ENCODE peak calls at places on chromosomes 2 and 18, in five cellular contexts. X, N, Y, R and U are unnamed samples.

GRCh38 chr18:35324926-35325655 is 19.1 kb downstream of the ZNF24 start:
- DNase-seq in Y (no peak), X (no peak), N (peak), R (no peak), U (peak)

GRCh38 chr2:235698028-235698427 is 204.2 kb downstream of the AGAP1 start:
- DNase-seq in Y (no peak), R (no peak), X (no peak), N (no peak), U (peak)

GRCh38 chr2:119218478-119219064 is 5.1 kb upstream of the STEAP3 start:
- DNase-seq in X (peak), R (no peak), Y (peak), N (peak), U (peak)

GRCh38 chr2:217954971-217955740 is 47.6 kb downstream of the TNS1 start:
- DNase-seq in X (no peak), Y (no peak), N (no peak), R (no peak), U (no peak)

GRCh38 chr2:200324362-200324761 is 17.9 kb downstream of the SPATS2L start:
- DNase-seq in R (no peak), N (no peak), Y (no peak), X (no peak), U (no peak)

GRCh38 chr2:56333812-56334485 is 150.2 kb downstream of the CCDC85A start:
- DNase-seq in R (no peak), X (no peak), N (no peak), Y (no peak), U (no peak)

GRCh38 chr2:78465707-78466106 is 559.8 kb upstream of the REG3G start:
- DNase-seq in N (no peak), R (no peak), X (no peak), Y (no peak), U (no peak)

GRCh38 chr2:16546128-16546754 is 119.4 kb downstream of the CYRIA start:
- DNase-seq in Y (no peak), N (peak), X (peak), R (no peak), U (peak)

GRCh38 chr2:150690261-150690660 is 202.8 kb upstream of the RND3 start:
- DNase-seq in X (no peak), N (no peak), Y (no peak), R (no peak), U (no peak)

GRCh38 chr2:63698825-63699548 is 110.2 kb downstream of the MDH1 start:
- DNase-seq in N (peak), X (peak), Y (peak), R (no peak), U (peak)

GRCh38 chr2:217934321-217935131 is 68.3 kb downstream of the TNS1 start:
- DNase-seq in R (no peak), N (peak), X (no peak), Y (no peak), U (peak)

GRCh38 chr2:235129856-235130255 is 178.0 kb downstream of the SH3BP4 start:
- DNase-seq in R (no peak), N (peak), X (no peak), Y (no peak), U (peak)

GRCh38 chr18:41703744-41704530 is 251.1 kb upstream of the PIK3C3 start:
- DNase-seq in X (no peak), Y (no peak), R (no peak), N (peak), U (peak)

GRCh38 chr2:163248321-163249090 is 409.9 kb upstream of the KCNH7 start:
- DNase-seq in N (no peak), R (no peak), X (no peak), Y (no peak), U (no peak)

GRCh38 chr2:230865766-230866703 is 1.3 kb downstream of the ITM2C start:
- DNase-seq in Y (no peak), N (peak), R (no peak), X (peak), U (no peak)

GRCh38 chr2:128646091-128646490 is 327.4 kb upstream of the HS6ST1 start:
- DNase-seq in N (no peak), Y (no peak), X (peak), R (no peak), U (no peak)

GRCh38 chr2:237731663-237732062 is 66.9 kb upstream of the RBM44 start:
- DNase-seq in X (no peak), N (peak), R (no peak), Y (peak), U (peak)

GRCh38 chr2:232276084-232276738 is 102.3 kb upstream of the ALPP start:
- DNase-seq in Y (no peak), R (no peak), X (no peak), N (no peak), U (no peak)

GRCh38 chr2:166350525-166350924 is 25.2 kb downstream of the SCN9A start:
- DNase-seq in X (no peak), Y (no peak), R (no peak), N (no peak), U (no peak)

GRCh38 chr2:202883987-202884675 is 12.6 kb upstream of the ICA1L start:
- DNase-seq in Y (no peak), X (no peak), N (peak), R (no peak), U (peak)

DNA sequence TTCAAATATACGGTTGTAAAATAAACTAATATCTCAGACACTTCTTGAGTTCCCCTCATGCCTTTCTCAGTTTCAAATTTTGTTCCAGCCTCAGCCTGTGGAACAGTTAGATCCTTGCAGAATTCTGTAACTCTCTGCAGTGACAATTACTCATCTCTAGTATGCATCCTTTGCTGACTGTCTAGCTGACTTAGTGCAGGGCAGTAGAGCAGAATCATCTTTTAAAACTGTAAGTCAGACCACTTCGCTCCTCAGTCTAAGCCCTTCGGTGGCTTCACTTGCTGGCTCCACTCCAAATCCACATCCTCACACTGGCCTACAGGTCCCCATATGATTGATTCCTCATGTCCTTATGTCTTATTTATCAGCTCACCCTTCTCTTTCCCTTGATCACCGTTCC is 164.1 kb upstream of the ZSWIM2 start:
- DNase-seq in N (no peak), R (no peak), Y (no peak), X (no peak), U (no peak)
- H2AFZ ChIP-seq in N (no peak), R (no peak), Y (no peak), X (no peak), U (no peak)

GRCh38 chr2:12533337-12533736 is 183.4 kb upstream of the TRIB2 start:
- DNase-seq in N (peak), Y (no peak), X (no peak), R (no peak), U (no peak)

GRCh38 chr2:12538300-12538699 is 178.4 kb upstream of the TRIB2 start:
- DNase-seq in Y (no peak), X (no peak), R (no peak), N (no peak), U (no peak)

GRCh38 chr2:12539306-12539705 is 177.4 kb upstream of the TRIB2 start:
- DNase-seq in Y (no peak), X (no peak), N (no peak), R (no peak), U (no peak)

GRCh38 chr2:12536926-12537325 is 179.8 kb upstream of the TRIB2 start:
- DNase-seq in R (no peak), X (no peak), Y (no peak), N (no peak), U (no peak)

GRCh38 chr2:12534646-12535263 is 182.0 kb upstream of the TRIB2 start:
- DNase-seq in Y (peak), X (no peak), R (no peak), N (peak), U (peak)
- H2AFZ ChIP-seq in Y (no peak), X (no peak), R (no peak), N (peak), U (peak)

DNA sequence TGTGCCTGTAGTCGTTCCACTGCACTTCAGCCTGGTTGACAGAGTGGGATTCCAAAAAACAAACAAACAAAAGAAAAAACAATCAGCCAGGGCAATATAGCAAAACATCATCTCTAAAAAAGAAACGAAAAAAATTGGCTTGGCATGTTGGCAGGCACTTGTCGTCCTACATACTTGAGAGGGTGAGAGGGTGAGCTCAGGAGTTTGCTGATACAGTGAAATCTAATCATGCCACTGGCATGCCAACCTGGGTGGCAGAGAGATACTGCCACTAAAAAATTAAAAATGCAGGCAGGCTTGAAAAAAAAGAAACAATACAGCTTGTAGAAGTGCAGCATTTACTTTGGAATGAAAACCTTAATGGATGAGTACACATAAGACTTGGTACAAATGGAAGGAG is 282.9 kb upstream of the RGPD4 start:
- DNase-seq in X (no peak), R (no peak), N (no peak), Y (no peak), U (no peak)
- H2AFZ ChIP-seq in X (no peak), R (no peak), N (no peak), Y (no peak), U (no peak)

GRCh38 chr2:113602869-113603466 is 24.1 kb upstream of the RABL2A start:
- DNase-seq in Y (no peak), X (no peak), N (no peak), R (no peak), U (no peak)
- H2AFZ ChIP-seq in Y (no peak), X (no peak), N (no peak), R (peak), U (peak)

GRCh38 chr2:29322011-29322410 is 206.8 kb downstream of the CLIP4 start:
- DNase-seq in Y (no peak), X (no peak), N (peak), R (no peak), U (no peak)
- H2AFZ ChIP-seq in Y (no peak), X (no peak), N (no peak), R (no peak), U (no peak)

DNA sequence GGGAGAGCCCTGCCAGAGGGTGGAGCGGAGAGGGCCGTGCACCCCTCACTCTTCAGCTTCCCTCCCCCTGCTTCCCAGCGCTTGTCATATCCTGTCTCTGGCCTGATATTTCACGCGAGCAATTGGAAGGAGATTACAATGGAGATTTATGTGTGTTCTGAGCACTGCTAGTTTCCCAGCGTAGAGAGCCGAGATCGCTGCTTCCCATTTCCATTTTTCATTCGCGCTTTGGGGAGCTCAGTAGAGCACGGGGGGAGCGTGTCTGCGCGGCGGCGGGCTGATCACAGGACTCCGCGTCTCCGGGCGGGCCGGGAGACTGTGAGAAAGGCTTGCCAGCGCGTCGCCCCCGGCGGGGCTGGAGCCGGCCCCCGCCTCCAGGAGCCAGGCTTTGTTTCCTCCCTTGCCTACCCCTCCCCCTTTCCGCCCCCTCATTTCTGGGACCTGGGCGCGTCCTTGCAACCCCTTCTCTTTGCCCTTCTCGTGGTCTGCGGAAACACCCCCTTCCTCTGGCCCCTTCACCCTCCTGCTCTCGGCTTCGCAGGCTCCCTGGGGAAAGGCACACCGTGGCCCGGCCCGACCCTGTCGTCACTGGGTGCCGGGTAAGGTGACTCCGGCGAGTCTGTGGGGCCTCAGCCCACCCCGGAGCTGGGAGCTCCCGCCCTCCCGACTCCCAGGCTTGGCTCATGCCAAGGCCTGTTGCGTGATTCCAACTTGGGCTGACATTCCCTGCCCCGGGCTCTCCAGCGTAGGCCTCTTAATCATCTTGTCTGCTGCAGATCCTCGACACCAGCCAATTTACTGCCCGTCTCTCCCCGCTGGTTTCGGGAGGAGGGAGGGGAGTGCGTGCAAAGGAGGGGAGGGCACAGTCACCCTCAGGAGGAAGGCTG is 5.8 kb downstream of the DLX2 start:
- DNase-seq in X (no peak), N (peak), Y (no peak), R (no peak), U (peak)
- H2AFZ ChIP-seq in X (no peak), N (peak), Y (no peak), R (no peak), U (peak)